ENCODE peak calls at places on chromosomes 1 and 21, in eight cellular contexts. Q is fibroblast of the aortic adventitia, E is AG04450, W is fibroblast of pulmonary artery, B is cardiac muscle cell, Y is GM20000, S is astrocyte of the cerebellum, N is GM12865. L is an unnamed sample.

GRCh38 chr1:79044974-79045650 is 38.6 kb upstream of the ADGRL4 start:
- DNase-seq in Q (peak), E (no peak), W (peak), B (peak), Y (no peak), S (no peak), N (peak), L (no peak)

GRCh38 chr1:10615932-10616671 is 141.4 kb downstream of the PEX14 start:
- DNase-seq in Q (no peak), E (no peak), W (no peak), B (no peak), Y (no peak), S (no peak), N (no peak), L (no peak)

GRCh38 chr1:205505076-205505729 is 734 bp downstream of the CDK18 start:
- DNase-seq in Q (no peak), E (no peak), W (no peak), B (no peak), Y (no peak), S (no peak), N (no peak), L (peak)

GRCh38 chr1:39933956-39934941 is 20.7 kb upstream of the MFSD2A start:
- DNase-seq in Q (peak), E (peak), W (peak), B (peak), Y (no peak), S (no peak), N (no peak), L (no peak)

GRCh38 chr1:36083635-36084501 is at the start of gene TEKT2:
- DNase-seq in Q (no peak), E (no peak), W (peak), B (peak), Y (peak), S (no peak), N (no peak), L (peak)

GRCh38 chr1:78743626-78744025 is 94.0 kb downstream of the IFI44 start:
- DNase-seq in Q (peak), E (no peak), W (peak), B (peak), Y (no peak), S (peak), N (no peak), L (no peak)

GRCh38 chr1:69511426-69512192 is 56.1 kb upstream of the LRRC7 start:
- DNase-seq in Q (no peak), E (no peak), W (no peak), B (no peak), Y (no peak), S (peak), N (no peak), L (no peak)

GRCh38 chr1:234915923-234916675 is 212.5 kb downstream of the TOMM20 start:
- DNase-seq in Q (no peak), E (no peak), W (no peak), B (peak), Y (no peak), S (no peak), N (no peak), L (no peak)

GRCh38 chr21:38123626-38124025 is 133.2 kb upstream of the KCNJ15 start:
- DNase-seq in Q (no peak), E (no peak), W (no peak), B (no peak), Y (no peak), S (no peak), N (no peak), L (no peak)

GRCh38 chr1:232943679-232944252 is 6.6 kb upstream of the NTPCR start:
- DNase-seq in Q (no peak), E (no peak), W (peak), B (peak), Y (no peak), S (no peak), N (peak), L (peak)

GRCh38 chr1:241857131-241857530 is 9.1 kb downstream of the EXO1 start:
- DNase-seq in Q (no peak), E (no peak), W (no peak), B (no peak), Y (no peak), S (no peak), N (no peak), L (no peak)

GRCh38 chr1:207097871-207098324 is 6.1 kb upstream of the C4BPA start:
- DNase-seq in Q (no peak), E (no peak), W (no peak), B (no peak), Y (peak), S (no peak), N (peak), L (peak)

GRCh38 chr1:12047120-12047876 is 15.8 kb upstream of the TNFRSF8 start:
- DNase-seq in Q (no peak), E (no peak), W (no peak), B (peak), Y (peak), S (peak), N (peak), L (peak)

GRCh38 chr1:21696931-21697330 is 27.8 kb upstream of the RAP1GAP start:
- DNase-seq in Q (no peak), E (no peak), W (no peak), B (no peak), Y (no peak), S (peak), N (no peak), L (no peak)

GRCh38 chr1:8667869-8668595 is 149.4 kb downstream of the RERE start:
- DNase-seq in Q (no peak), E (no peak), W (peak), B (peak), Y (no peak), S (no peak), N (no peak), L (no peak)

GRCh38 chr1:41466146-41466545 is 18.3 kb downstream of the EDN2 start:
- DNase-seq in Q (no peak), E (no peak), W (no peak), B (no peak), Y (no peak), S (no peak), N (no peak), L (no peak)

GRCh38 chr21:28521932-28522826 is 470.5 kb downstream of the LTN1 start:
- DNase-seq in Q (peak), E (peak), W (peak), B (peak), Y (no peak), S (peak), N (peak), L (peak)

GRCh38 chr21:18772876-18773275 is 369.3 kb upstream of the TMPRSS15 start:
- DNase-seq in Q (no peak), E (no peak), W (no peak), B (no peak), Y (no peak), S (no peak), N (no peak), L (no peak)

GRCh38 chr1:166944186-166944967 is 31.0 kb downstream of the ILDR2 start:
- DNase-seq in Q (peak), E (peak), W (peak), B (peak), Y (no peak), S (peak), N (peak), L (no peak)

GRCh38 chr1:247332901-247333361 is 1.3 kb upstream of the ZNF496 start:
- DNase-seq in Q (peak), E (no peak), W (peak), B (peak), Y (no peak), S (no peak), N (no peak), L (no peak)

GRCh38 chr1:100077525-100077924 is 55.2 kb downstream of the SASS6 start:
- DNase-seq in Q (peak), E (no peak), W (peak), B (peak), Y (peak), S (peak), N (peak), L (no peak)

GRCh38 chr1:171913385-171913784 is 72.1 kb downstream of the DNM3 start:
- DNase-seq in Q (peak), E (no peak), W (peak), B (peak), Y (no peak), S (peak), N (no peak), L (no peak)

GRCh38 chr1:218620956-218621355 is 275.8 kb downstream of the TGFB2 start:
- DNase-seq in Q (peak), E (no peak), W (peak), B (no peak), Y (no peak), S (no peak), N (no peak), L (no peak)

GRCh38 chr1:36553591-36554417 is 71.1 kb upstream of the CSF3R start:
- DNase-seq in Q (peak), E (peak), W (peak), B (peak), Y (peak), S (peak), N (peak), L (peak)

GRCh38 chr21:44805226-44805625 is 3.6 kb upstream of the UBE2G2 start:
- DNase-seq in Q (no peak), E (no peak), W (no peak), B (no peak), Y (no peak), S (no peak), N (no peak), L (no peak)

GRCh38 chr21:24025101-24025500 is 1582.2 kb downstream of the MRPL39 start:
- DNase-seq in Q (no peak), E (no peak), W (no peak), B (no peak), Y (no peak), S (no peak), N (no peak), L (no peak)

GRCh38 chr1:215114154-215114933 is 31.8 kb downstream of the KCNK2 start:
- DNase-seq in Q (peak), E (peak), W (peak), B (peak), Y (no peak), S (peak), N (no peak), L (no peak)

GRCh38 chr1:232290570-232290969 is 339.4 kb downstream of the SIPA1L2 start:
- DNase-seq in Q (no peak), E (no peak), W (no peak), B (no peak), Y (no peak), S (no peak), N (no peak), L (no peak)

GRCh38 chr1:84995484-84996334 is 1.2 kb downstream of the MCOLN2 start:
- DNase-seq in Q (no peak), E (no peak), W (no peak), B (no peak), Y (peak), S (no peak), N (peak), L (peak)

GRCh38 chr1:98661544-98662353 is at the start of gene SNX7:
- DNase-seq in Q (peak), E (peak), W (peak), B (peak), Y (peak), S (peak), N (no peak), L (peak)

GRCh38 chr1:199612976-199613774 is 414.3 kb upstream of the NR5A2 start:
- DNase-seq in Q (peak), E (no peak), W (peak), B (peak), Y (no peak), S (peak), N (peak), L (no peak)

GRCh38 chr21:43991447-43991991 is 20.6 kb upstream of the TRAPPC10 start:
- DNase-seq in Q (no peak), E (no peak), W (no peak), B (no peak), Y (no peak), S (no peak), N (no peak), L (no peak)

GRCh38 chr1:115465802-115466363 is 127.8 kb upstream of the NGF start:
- DNase-seq in Q (no peak), E (no peak), W (no peak), B (no peak), Y (no peak), S (no peak), N (no peak), L (no peak)

GRCh38 chr1:115466433-115466832 is 128.4 kb upstream of the NGF start:
- DNase-seq in Q (no peak), E (no peak), W (no peak), B (peak), Y (no peak), S (no peak), N (no peak), L (no peak)

GRCh38 chr1:115461526-115461925 is 123.5 kb upstream of the NGF start:
- DNase-seq in Q (no peak), E (no peak), W (no peak), B (no peak), Y (no peak), S (no peak), N (no peak), L (no peak)

GRCh38 chr1:115462677-115463076 is 124.6 kb upstream of the NGF start:
- DNase-seq in Q (no peak), E (no peak), W (no peak), B (no peak), Y (no peak), S (no peak), N (no peak), L (no peak)

DNA sequence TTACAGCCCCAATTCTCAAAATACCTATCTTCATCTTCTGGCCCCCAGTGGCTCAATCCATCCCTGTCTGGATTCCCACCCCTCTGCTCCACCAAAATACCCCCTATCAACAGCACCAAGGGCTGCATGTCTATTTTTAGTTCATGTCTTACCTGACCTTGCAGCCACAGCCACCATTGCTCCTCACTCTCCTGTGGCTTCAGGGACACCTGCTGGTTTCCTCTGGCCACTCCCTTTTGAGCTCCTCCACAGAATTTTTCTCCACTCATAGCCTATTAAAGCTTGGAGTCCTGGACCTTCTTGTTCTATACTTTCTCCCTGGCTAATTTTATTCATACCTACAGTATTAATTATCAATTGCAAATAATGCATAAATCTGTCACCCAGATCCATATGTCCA is 125.3 kb upstream of the NGF start:
- DNase-seq in Q (no peak), E (no peak), W (no peak), B (no peak), Y (no peak), S (no peak), N (no peak), L (no peak)
- TF ChIP-seq CTCF in Q (peak), E (no peak), W (no peak), B (no peak), Y (no peak), S (no peak), N (no peak), L (no peak)

GRCh38 chr1:113021430-113022085 is 51.4 kb upstream of the LRIG2 start:
- DNase-seq in Q (peak), E (no peak), W (peak), B (peak), Y (no peak), S (no peak), N (no peak), L (no peak)
- TF ChIP-seq CTCF in Q (no peak), E (peak), W (no peak), B (no peak), Y (no peak), S (no peak), N (no peak), L (no peak)

GRCh38 chr1:150537732-150538684 is 11.2 kb upstream of the ADAMTSL4 start:
- DNase-seq in Q (peak), E (peak), W (peak), B (peak), Y (no peak), S (no peak), N (no peak), L (no peak)
- TF ChIP-seq CTCF in Q (peak), E (no peak), W (peak), B (no peak), Y (no peak), S (no peak), N (no peak), L (no peak)

DNA sequence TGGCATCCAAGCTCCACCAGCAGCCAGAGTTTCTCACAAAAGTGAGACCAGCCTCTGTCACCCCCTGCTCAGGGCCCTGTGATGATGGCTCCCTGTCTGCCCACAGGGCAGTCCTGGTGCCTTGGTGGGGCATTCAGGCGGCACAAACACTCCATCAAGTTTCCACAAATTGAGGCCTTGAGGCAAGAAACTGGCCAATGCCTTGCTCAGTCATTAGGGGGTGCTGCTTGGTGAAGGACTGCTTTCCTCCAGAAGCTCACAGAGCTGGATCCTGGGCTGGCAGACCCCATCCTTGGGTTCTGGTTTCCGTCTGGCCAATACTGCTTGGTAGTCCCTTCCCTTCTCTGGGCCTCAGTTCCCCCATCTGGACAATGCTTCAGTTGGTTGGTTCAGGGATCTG is 12.5 kb upstream of the AHDC1 start:
- DNase-seq in Q (no peak), E (no peak), W (no peak), B (no peak), Y (no peak), S (no peak), N (no peak), L (no peak)
- TF ChIP-seq CTCF in Q (peak), E (peak), W (peak), B (peak), Y (no peak), S (no peak), N (peak), L (peak)

GRCh38 chr1:228377664-228378452 is 28.8 kb downstream of the TRIM11 start:
- DNase-seq in Q (no peak), E (no peak), W (no peak), B (no peak), Y (no peak), S (no peak), N (no peak), L (peak)

GRCh38 chr1:228376651-228377631 is 29.7 kb downstream of the TRIM11 start:
- DNase-seq in Q (no peak), E (no peak), W (no peak), B (no peak), Y (no peak), S (no peak), N (no peak), L (no peak)

GRCh38 chr1:228379666-228380065 is 27.0 kb downstream of the TRIM11 start:
- DNase-seq in Q (no peak), E (no peak), W (no peak), B (no peak), Y (no peak), S (no peak), N (no peak), L (no peak)

GRCh38 chr1:228379165-228379460 is 27.5 kb downstream of the TRIM11 start:
- DNase-seq in Q (peak), E (no peak), W (no peak), B (no peak), Y (no peak), S (no peak), N (no peak), L (peak)

GRCh38 chr1:228378453-228379164 is 28.0 kb downstream of the TRIM11 start:
- DNase-seq in Q (peak), E (peak), W (peak), B (peak), Y (no peak), S (peak), N (no peak), L (peak)
- TF ChIP-seq CTCF in Q (peak), E (peak), W (peak), B (peak), Y (no peak), S (peak), N (peak), L (peak)

GRCh38 chr1:63678200-63678599 is 85.0 kb downstream of the PGM1 start:
- DNase-seq in Q (no peak), E (no peak), W (no peak), B (no peak), Y (no peak), S (no peak), N (no peak), L (no peak)

GRCh38 chr1:63671514-63671913 is 78.3 kb downstream of the PGM1 start:
- DNase-seq in Q (no peak), E (no peak), W (no peak), B (no peak), Y (no peak), S (no peak), N (no peak), L (no peak)

GRCh38 chr1:63677497-63677896 is 84.3 kb downstream of the PGM1 start:
- DNase-seq in Q (no peak), E (no peak), W (no peak), B (no peak), Y (no peak), S (no peak), N (no peak), L (no peak)

GRCh38 chr1:63674865-63675815 is 81.9 kb downstream of the PGM1 start:
- DNase-seq in Q (peak), E (no peak), W (no peak), B (peak), Y (no peak), S (peak), N (no peak), L (no peak)

GRCh38 chr1:63674238-63674864 is 81.1 kb downstream of the PGM1 start:
- DNase-seq in Q (peak), E (peak), W (peak), B (peak), Y (peak), S (peak), N (peak), L (peak)
- TF ChIP-seq CTCF in Q (peak), E (peak), W (peak), B (peak), Y (peak), S (peak), N (peak), L (no peak)